ENCODE peak calls at places on chromosomes 12 and 14, in eight cellular contexts. U is fibroblast of lung; F is CD8-positive, alpha-beta T cell; G is cardiac muscle cell; I is ovary; Z is CD4-positive, alpha-beta T cell; R is H9; O is sigmoid colon. X is an unnamed sample.

GRCh38 chr14:61342486-61342885 is 21.1 kb downstream of the PRKCH start:
- DNase-seq in I (no peak), O (no peak), Z (peak; percentile 60), R (no peak), G (no peak), U (no peak), F (peak; percentile 90), X (no peak)

GRCh38 chr12:45415393-45415817 is 199.5 kb downstream of the ANO6 start:
- DNase-seq in Z (no peak), O (peak; percentile 64), R (no peak), I (no peak), U (peak; percentile 98), F (no peak), G (peak; percentile 91), X (peak; percentile 95)

GRCh38 chr12:57694459-57695019 is 607 bp downstream of the OS9 start:
- DNase-seq in F (no peak), Z (no peak), G (peak; percentile 4), R (no peak), U (peak; percentile 25), I (no peak), O (no peak), X (no peak)

GRCh38 chr14:59215353-59215752 is 26.9 kb downstream of the DAAM1 start:
- DNase-seq in R (no peak), F (no peak), O (peak; percentile 95), G (peak; percentile 67), U (peak; percentile 91), Z (no peak), I (peak; percentile 63), X (peak; percentile 47)

GRCh38 chr14:95335071-95335470 is 15.4 kb upstream of the CLMN start:
- DNase-seq in I (no peak), O (no peak), R (no peak), G (no peak), U (no peak), F (no peak), Z (no peak), X (no peak)

GRCh38 chr12:67650528-67651379 is 2.2 kb downstream of the DYRK2 start:
- DNase-seq in O (no peak), F (no peak), R (no peak), I (peak; percentile 17), G (no peak), Z (no peak), U (no peak), X (no peak)

GRCh38 chr14:21352587-21352986 is 31.2 kb downstream of the SUPT16H start:
- DNase-seq in G (no peak), I (no peak), F (no peak), Z (no peak), R (no peak), U (no peak), O (no peak), X (no peak)

GRCh38 chr12:57319678-57320469 is 68.9 kb upstream of the STAC3 start:
- DNase-seq in G (no peak), R (no peak), U (no peak), I (no peak), F (no peak), Z (no peak), O (no peak), X (no peak)

GRCh38 chr12:69583203-69583602 is 2.1 kb upstream of the CCT2 start:
- DNase-seq in F (no peak), Z (no peak), R (peak; percentile 83), G (no peak), O (no peak), U (no peak), I (no peak), X (no peak)

GRCh38 chr14:106094654-106095189 is 568.3 kb downstream of the TMEM121 start:
- DNase-seq in Z (peak; percentile 52), F (no peak), R (no peak), I (no peak), G (no peak), U (no peak), O (no peak), X (no peak)

GRCh38 chr12:67681145-67681778 is 32.7 kb downstream of the DYRK2 start:
- DNase-seq in Z (no peak), F (no peak), I (no peak), R (no peak), G (peak; percentile 95), O (no peak), U (peak; percentile 97), X (peak; percentile 89)

GRCh38 chr12:54680374-54680773 is 32.2 kb upstream of the DCD start:
- DNase-seq in G (peak; percentile 9), I (no peak), O (no peak), F (no peak), Z (no peak), U (no peak), R (peak; percentile 89), X (no peak)
- TF ChIP-seq CTCF in G (peak; percentile 39), I (no peak), O (no peak), F (peak; percentile 60), Z (peak; percentile 48), U (peak; percentile 35), R (peak; percentile 76), X (peak; percentile 49)

GRCh38 chr14:85471156-85471555 is 58.8 kb upstream of the FLRT2 start:
- DNase-seq in O (no peak), I (no peak), F (no peak), U (peak; percentile 26), Z (no peak), R (no peak), G (peak; percentile 75), X (no peak)

GRCh38 chr14:85475113-85475512 is 54.8 kb upstream of the FLRT2 start:
- DNase-seq in I (no peak), O (no peak), F (no peak), Z (no peak), U (no peak), G (peak; percentile 82), R (no peak), X (no peak)

GRCh38 chr14:85468815-85469214 is 61.1 kb upstream of the FLRT2 start:
- DNase-seq in Z (no peak), O (no peak), F (no peak), U (no peak), I (no peak), G (no peak), R (no peak), X (no peak)

GRCh38 chr14:85474431-85474830 is 55.5 kb upstream of the FLRT2 start:
- DNase-seq in U (no peak), F (no peak), Z (no peak), O (no peak), G (peak; percentile 68), R (no peak), I (no peak), X (no peak)

DNA sequence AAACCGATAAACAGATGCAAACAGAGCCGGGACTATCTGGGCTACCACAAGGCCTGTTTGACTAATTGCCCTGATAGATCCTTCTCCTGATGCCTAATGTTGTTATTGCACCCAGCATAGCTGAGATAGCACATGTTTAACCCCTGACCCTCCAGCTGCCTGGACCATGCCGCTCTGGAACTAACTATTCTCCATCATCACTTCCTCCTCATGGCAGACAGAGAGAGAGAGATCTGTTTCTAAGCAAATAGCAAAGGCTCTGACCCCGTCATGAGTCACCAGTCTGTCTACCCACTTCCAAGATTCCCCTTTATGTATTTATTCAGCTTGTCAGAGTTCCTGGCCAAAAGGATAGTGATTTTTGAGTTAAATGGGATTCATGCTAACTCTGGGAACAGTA is 58.2 kb upstream of the FLRT2 start:
- DNase-seq in Z (no peak), F (no peak), I (peak; percentile 16), U (peak; percentile 89), G (peak; percentile 89), O (no peak), R (no peak), X (peak; percentile 70)
- H3K27ac ChIP-seq in Z (no peak overlapping the region), F (no peak overlapping the region), I (no peak overlapping the region), U (no peak overlapping the region), G (no peak overlapping the region), O (no peak overlapping the region), R (no peak overlapping the region), X (no peak overlapping the region)

GRCh38 chr14:77033622-77034521 is 5.4 kb upstream of the IRF2BPL start:
- DNase-seq in Z (peak; percentile 53), G (peak; percentile 88), O (peak; percentile 94), R (peak; percentile 91), U (peak; percentile 97), I (peak; percentile 85), F (peak; percentile 69), X (peak; percentile 93)

GRCh38 chr14:77035267-77035666 is 6.8 kb upstream of the IRF2BPL start:
- DNase-seq in Z (no peak), G (no peak), R (no peak), O (no peak), U (no peak), I (no peak), F (no peak), X (no peak)

GRCh38 chr14:77031680-77032482 is 3.4 kb upstream of the IRF2BPL start:
- DNase-seq in O (peak; percentile 91), G (peak; percentile 72), U (peak; percentile 94), R (no peak), F (no peak), I (peak; percentile 47), Z (no peak), X (no peak)

GRCh38 chr14:77032483-77032853 is 4.0 kb upstream of the IRF2BPL start:
- DNase-seq in I (no peak), F (no peak), R (no peak), O (no peak), G (no peak), Z (no peak), U (no peak), X (no peak)

DNA sequence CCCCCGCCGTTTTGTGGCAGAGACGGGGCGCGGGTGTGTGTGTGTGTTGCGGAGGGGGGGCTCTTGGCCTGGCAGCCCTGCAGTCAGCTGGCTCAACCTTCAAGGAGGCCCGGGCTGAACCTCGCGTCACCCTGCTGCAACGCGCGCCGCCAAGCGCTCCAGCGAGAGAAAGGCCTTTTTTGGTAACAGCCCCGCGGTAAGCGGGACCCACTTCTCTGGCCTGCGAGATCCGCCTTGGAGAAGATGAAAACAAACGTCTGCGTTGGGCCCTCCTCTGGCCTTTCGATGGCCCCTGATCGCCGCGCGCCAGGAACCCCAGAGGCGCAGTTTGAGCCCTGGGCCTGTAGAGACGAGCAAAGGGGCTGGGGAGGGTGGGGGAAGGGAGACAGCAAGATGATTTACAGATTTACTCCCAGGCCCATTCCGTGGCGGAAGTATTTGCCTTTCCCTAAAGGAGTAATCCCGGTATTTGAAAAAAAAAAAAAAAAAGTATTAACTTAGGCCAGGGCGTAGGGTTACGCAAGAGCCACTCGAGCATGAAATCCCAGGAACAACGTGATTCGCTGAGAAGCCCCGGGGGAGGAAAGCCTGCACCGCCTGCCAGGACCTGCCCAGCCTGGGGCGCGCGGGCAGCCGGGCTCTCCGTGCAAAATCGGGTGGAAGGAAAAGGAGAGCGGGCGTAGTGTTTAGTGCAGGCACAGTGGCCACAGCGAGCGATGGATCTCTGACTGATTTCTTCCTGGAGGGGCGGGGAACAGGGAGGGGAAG is 4.5 kb upstream of the IRF2BPL start:
- DNase-seq in O (peak; percentile 99), F (peak; percentile 87), U (peak; percentile 100), G (peak; percentile 99), I (peak; percentile 94), Z (peak; percentile 67), R (peak; percentile 82), X (peak; percentile 95)
- TF ChIP-seq CTCF in O (peak; percentile 20), F (no peak), U (peak; percentile 6), G (peak; percentile 30), I (peak; percentile 22), Z (no peak), R (peak; percentile 13), X (peak; percentile 22)

GRCh38 chr14:43135877-43136411 is 1371.1 kb downstream of the FSCB start:
- DNase-seq in R (no peak), Z (no peak), O (no peak), U (no peak), I (no peak), G (no peak), F (no peak), X (no peak)

DNA sequence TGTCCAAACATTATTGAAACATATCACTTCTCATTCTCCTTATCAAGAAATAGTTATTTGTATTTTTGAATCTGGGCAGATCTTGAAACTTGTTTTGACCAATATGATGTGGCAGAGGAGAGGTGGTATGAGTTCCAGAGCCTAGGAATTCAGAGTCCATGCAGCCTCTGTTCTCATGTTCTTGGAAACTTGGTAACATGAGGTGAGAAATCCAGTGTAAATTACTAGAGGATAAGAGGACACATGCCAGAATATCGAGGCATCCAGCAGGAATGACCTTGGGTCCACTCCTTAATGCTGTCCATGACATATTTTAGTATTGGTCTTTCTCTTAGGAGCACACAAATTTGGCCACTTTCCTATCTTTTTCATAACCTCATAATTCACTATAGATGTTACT is 1374.6 kb downstream of the FSCB start:
- DNase-seq in F (no peak), R (no peak), G (no peak), Z (no peak), U (no peak), O (no peak), I (no peak), X (no peak)
- H3K27ac ChIP-seq in F (no peak overlapping the region), R (no peak overlapping the region), G (no peak overlapping the region), Z (no peak overlapping the region), U (no peak overlapping the region), O (no peak overlapping the region), I (no peak overlapping the region), X (no peak overlapping the region)